ENCODE peak calls at places on chromosome 15, in four cellular contexts. One of them, this sample, is unnamed.

GRCh38 chr15:82043726-82044372 is 2.0 kb downstream of the MEX3B start:
- DNase-seq in BJ: no peak
- DNase-seq in A172: no peak
- DNase-seq in posterior vena cava: no peak
- DNase-seq in this sample: no peak

GRCh38 chr15:80399508-80399907 is 4.7 kb upstream of the ARNT2 start:
- DNase-seq in posterior vena cava: no peak
- DNase-seq in A172: no peak
- DNase-seq in BJ: no peak
- DNase-seq in this sample: no peak

GRCh38 chr15:91224750-91225380 is 124.8 kb downstream of the SV2B start:
- DNase-seq in A172: peak; percentile 28
- DNase-seq in BJ: no peak
- DNase-seq in posterior vena cava: no peak
- DNase-seq in this sample: no peak

GRCh38 chr15:58748040-58748786 is 1.3 kb downstream of the ADAM10 start:
- DNase-seq in posterior vena cava: no peak
- DNase-seq in BJ: no peak
- DNase-seq in A172: no peak
- DNase-seq in this sample: peak; percentile 33

GRCh38 chr15:90750186-90750585 is 33.0 kb downstream of the BLM start:
- DNase-seq in posterior vena cava: no peak
- DNase-seq in A172: no peak
- DNase-seq in BJ: no peak
- DNase-seq in this sample: peak; percentile 11

GRCh38 chr15:39077998-39078397 is 502.9 kb upstream of the THBS1 start:
- DNase-seq in BJ: no peak
- DNase-seq in posterior vena cava: no peak
- DNase-seq in A172: no peak
- DNase-seq in this sample: no peak

GRCh38 chr15:45425135-45425534 is 46.8 kb upstream of the GATM start:
- DNase-seq in BJ: no peak
- DNase-seq in A172: peak; percentile 52
- DNase-seq in posterior vena cava: no peak
- DNase-seq in this sample: no peak

GRCh38 chr15:86855962-86856361 is 776.3 kb downstream of the AGBL1 start:
- DNase-seq in BJ: no peak
- DNase-seq in posterior vena cava: no peak
- DNase-seq in A172: no peak
- DNase-seq in this sample: no peak

GRCh38 chr15:45331977-45332376 is 46.4 kb downstream of the GATM start:
- DNase-seq in BJ: no peak
- DNase-seq in posterior vena cava: no peak
- DNase-seq in A172: no peak
- DNase-seq in this sample: no peak

GRCh38 chr15:44199393-44199792 is 4.3 kb upstream of the FRMD5 start:
- DNase-seq in posterior vena cava: no peak
- DNase-seq in A172: no peak
- DNase-seq in BJ: no peak
- DNase-seq in this sample: no peak

GRCh38 chr15:77168211-77168610 is 97.3 kb upstream of the TSPAN3 start:
- DNase-seq in A172: no peak
- DNase-seq in posterior vena cava: no peak
- DNase-seq in BJ: no peak
- DNase-seq in this sample: no peak

GRCh38 chr15:44529864-44530604 is 6.9 kb upstream of the EIF3J start:
- DNase-seq in BJ: no peak
- DNase-seq in A172: no peak
- DNase-seq in posterior vena cava: no peak
- DNase-seq in this sample: no peak

GRCh38 chr15:76253851-76254440 is 57.3 kb downstream of the ETFA start:
- DNase-seq in BJ: no peak
- DNase-seq in A172: no peak
- DNase-seq in posterior vena cava: no peak
- DNase-seq in this sample: no peak

GRCh38 chr15:43329222-43329959 is 982 bp downstream of the LCMT2 start:
- DNase-seq in A172: no peak
- DNase-seq in posterior vena cava: peak; percentile 83
- DNase-seq in BJ: no peak
- DNase-seq in this sample: no peak

GRCh38 chr15:48371961-48372360 is 40.7 kb downstream of the DUT start:
- DNase-seq in A172: no peak
- DNase-seq in posterior vena cava: no peak
- DNase-seq in BJ: no peak
- DNase-seq in this sample: no peak

GRCh38 chr15:68316061-68316804 is 38.7 kb downstream of the FEM1B start:
- DNase-seq in A172: no peak
- DNase-seq in posterior vena cava: peak; percentile 66
- DNase-seq in BJ: no peak
- DNase-seq in this sample: no peak

GRCh38 chr15:25056484-25057429 is 102.0 kb downstream of the SNRPN start:
- DNase-seq in BJ: no peak
- DNase-seq in posterior vena cava: peak; percentile 68
- DNase-seq in A172: no peak
- DNase-seq in this sample: no peak

GRCh38 chr15:55738715-55739114 is 4.2 kb downstream of the PRTG start:
- DNase-seq in BJ: no peak
- DNase-seq in A172: no peak
- DNase-seq in posterior vena cava: no peak
- DNase-seq in this sample: no peak

GRCh38 chr15:94887406-94887805 is 656.0 kb downstream of the MCTP2 start:
- DNase-seq in BJ: no peak
- DNase-seq in A172: no peak
- DNase-seq in posterior vena cava: no peak
- DNase-seq in this sample: no peak

GRCh38 chr15:67096536-67097294 is 31.3 kb downstream of the SMAD3 start:
- DNase-seq in A172: no peak
- DNase-seq in posterior vena cava: no peak
- DNase-seq in BJ: no peak
- DNase-seq in this sample: no peak

GRCh38 chr15:40104296-40104864 is 4.3 kb downstream of the BMF start:
- DNase-seq in posterior vena cava: peak; percentile 59
- DNase-seq in BJ: no peak
- DNase-seq in A172: no peak
- DNase-seq in this sample: no peak

GRCh38 chr15:90865702-90866101 is 2.7 kb upstream of the FURIN start:
- DNase-seq in BJ: no peak
- DNase-seq in A172: no peak
- DNase-seq in posterior vena cava: no peak
- DNase-seq in this sample: no peak

GRCh38 chr15:76844096-76844495 is 61.0 kb downstream of the SCAPER start:
- DNase-seq in BJ: no peak
- DNase-seq in posterior vena cava: no peak
- DNase-seq in A172: no peak
- DNase-seq in this sample: no peak

GRCh38 chr15:74191798-74192197 is 10.8 kb downstream of the STRA6 start:
- DNase-seq in posterior vena cava: no peak
- DNase-seq in A172: no peak
- DNase-seq in BJ: no peak
- DNase-seq in this sample: no peak

GRCh38 chr15:60760646-60761504 is 281.9 kb upstream of the ICE2 start:
- DNase-seq in posterior vena cava: no peak
- DNase-seq in BJ: no peak
- DNase-seq in A172: no peak
- DNase-seq in this sample: no peak

GRCh38 chr15:101489236-101489632 is 273 bp downstream of the PCSK6 start:
- DNase-seq in posterior vena cava: peak; percentile 83
- DNase-seq in BJ: no peak
- DNase-seq in A172: no peak
- DNase-seq in this sample: no peak

This sample was measured in B cell.